ENCODE peak calls at places on chromosomes 11 and 22, in ten cellular contexts. L is prostate gland; Q is body of pancreas; H is colonic mucosa; U is tibial artery; C is naive thymus-derived CD4-positive, alpha-beta T cell; P is endodermal cell; Y is cardiac muscle cell; S is IMR-90; X is keratinocyte. I is an unnamed sample.

GRCh38 chr22:45170001-45170466 is 6.3 kb downstream of the NUP50 start:
- DNase-seq in L (no peak), Q (no peak), H (no peak), U (no peak), C (no peak), P (no peak), Y (no peak), S (peak; percentile 44), X (no peak), I (no peak)

GRCh38 chr11:111469200-111469599 is 43.0 kb downstream of the BTG4 start:
- DNase-seq in L (no peak), Q (no peak), H (no peak), U (no peak), C (no peak), P (no peak), Y (no peak), S (peak; percentile 45), X (no peak), I (no peak)

GRCh38 chr11:46668480-46669085 is 31.8 kb downstream of the ARHGAP1 start:
- DNase-seq in L (no peak), Q (no peak), H (no peak), U (peak; percentile 12), C (no peak), P (no peak), Y (no peak), S (no peak), X (no peak), I (no peak)

GRCh38 chr11:32920570-32920969 is 28.0 kb downstream of the QSER1 start:
- DNase-seq in L (no peak), Q (no peak), H (no peak), U (no peak), C (no peak), P (no peak), Y (no peak), S (no peak), X (no peak), I (no peak)

GRCh38 chr11:42806191-42806590 is 505.6 kb upstream of the API5 start:
- DNase-seq in L (no peak), Q (no peak), H (no peak), U (no peak), C (no peak), P (no peak), Y (no peak), S (no peak), X (no peak), I (no peak)

GRCh38 chr22:38467904-38468760 is at the start of gene KDELR3:
- DNase-seq in L (peak; percentile 46), Q (peak; percentile 61), H (peak; percentile 72), U (peak; percentile 39), C (no peak), P (peak; percentile 74), Y (peak; percentile 61), S (peak; percentile 71), X (peak; percentile 11), I (peak; percentile 85)

GRCh38 chr11:65434057-65434666 is 11.6 kb downstream of the NEAT1 start:
- DNase-seq in L (peak; percentile 15), Q (no peak), H (no peak), U (no peak), C (no peak), P (peak; percentile 11), Y (no peak), S (peak; percentile 34), X (no peak), I (no peak)

GRCh38 chr11:94958118-94958517 is 15.2 kb downstream of the CWC15 start:
- DNase-seq in L (no peak), Q (no peak), H (no peak), U (no peak), C (no peak), P (no peak), Y (no peak), S (peak; percentile 66), X (no peak), I (no peak)

GRCh38 chr11:27971256-27971655 is 136.7 kb downstream of the KIF18A start:
- DNase-seq in L (no peak), Q (no peak), H (no peak), U (no peak), C (no peak), P (no peak), Y (no peak), S (no peak), X (no peak), I (no peak)

GRCh38 chr11:8253566-8253965 is 10.1 kb downstream of the LMO1 start:
- DNase-seq in L (no peak), Q (no peak), H (no peak), U (peak; percentile 3), C (no peak), P (no peak), Y (no peak), S (no peak), X (no peak), I (no peak)

GRCh38 chr11:37905707-37906417 is 1307.8 kb upstream of the RAG2 start:
- DNase-seq in L (no peak), Q (peak; percentile 44), H (no peak), U (no peak), C (no peak), P (no peak), Y (no peak), S (no peak), X (no peak), I (peak; percentile 8)

GRCh38 chr22:46758867-46759290 is 3.6 kb upstream of the TBC1D22A start:
- DNase-seq in L (no peak), Q (peak; percentile 75), H (peak; percentile 86), U (no peak), C (no peak), P (peak; percentile 89), Y (peak; percentile 88), S (peak; percentile 63), X (peak; percentile 44), I (peak; percentile 52)

GRCh38 chr11:131773626-131774025 is 403.2 kb downstream of the NTM start:
- DNase-seq in L (no peak), Q (no peak), H (no peak), U (no peak), C (no peak), P (no peak), Y (no peak), S (peak; percentile 20), X (no peak), I (no peak)

GRCh38 chr22:31185056-31185455 is 25.1 kb downstream of the RNF185 start:
- DNase-seq in L (no peak), Q (no peak), H (no peak), U (no peak), C (no peak), P (no peak), Y (no peak), S (peak; percentile 62), X (no peak), I (no peak)

GRCh38 chr11:102928247-102928646 is 27.3 kb downstream of the MMP13 start:
- DNase-seq in L (no peak), Q (no peak), H (no peak), U (no peak), C (no peak), P (no peak), Y (no peak), S (no peak), X (no peak), I (no peak)

GRCh38 chr11:2714871-2715270 is 15.1 kb upstream of the KCNQ1OT1 start:
- DNase-seq in L (no peak), Q (no peak), H (no peak), U (no peak), C (no peak), P (no peak), Y (no peak), S (no peak), X (no peak), I (no peak)
- H3K36me3 ChIP-seq in L (no peaks in the 10 kb centered on the region), Q (no peaks in the 10 kb centered on the region), H (no peaks in the 10 kb centered on the region), U (no peaks in the 10 kb centered on the region), C (no peaks in the 10 kb centered on the region), P (no peaks in the 10 kb centered on the region), Y (no peaks in the 10 kb centered on the region), S (no peaks in the 10 kb centered on the region), X (no peaks in the 10 kb centered on the region), I (no peaks in the 10 kb centered on the region)

DNA sequence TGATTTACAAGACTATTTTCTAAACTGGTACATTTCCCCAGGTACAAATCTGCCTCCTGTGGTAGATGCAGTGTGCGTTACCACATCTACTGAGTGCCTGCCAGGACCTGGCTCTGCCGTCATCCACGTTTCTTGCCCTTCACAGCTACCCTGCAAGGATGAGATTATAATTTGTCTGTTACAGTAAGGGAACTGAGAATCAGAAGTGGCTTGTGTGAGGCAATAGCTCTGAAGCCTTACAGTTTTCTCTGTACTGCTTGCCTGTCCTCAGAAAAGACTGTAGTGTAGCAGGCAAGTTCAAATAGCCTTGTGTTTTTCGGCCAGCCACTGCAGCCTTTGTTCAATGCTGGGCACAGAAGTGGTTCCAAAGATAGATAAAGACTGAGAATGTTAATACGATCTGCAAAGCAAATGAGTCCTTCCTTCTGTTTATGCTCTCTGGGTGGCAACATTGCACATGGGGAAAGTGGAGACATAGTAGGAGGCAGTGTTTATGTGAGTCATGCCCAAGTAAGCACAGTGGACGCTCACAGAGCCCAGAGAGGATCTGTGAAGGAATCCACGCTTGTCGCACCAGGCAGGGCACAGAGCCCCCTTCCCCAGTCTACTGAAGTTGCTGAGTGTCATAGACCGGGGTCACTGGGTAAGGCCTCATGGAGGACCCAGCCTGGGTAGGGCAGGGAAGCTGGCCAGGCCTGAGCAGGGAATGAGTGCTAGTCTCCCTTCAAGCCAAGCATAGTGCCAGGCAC is 49.1 kb downstream of the MICAL2 start:
- DNase-seq in L (no peak), Q (no peak), H (no peak), U (peak; percentile 56), C (no peak), P (peak; percentile 33), Y (peak; percentile 57), S (peak; percentile 97), X (no peak), I (no peak)
- H3K4me1 ChIP-seq in L (no peaks in the 10 kb centered on the region), Q (peaks cover 12% of the 10 kb centered on the region), H (peaks cover 31% of the 10 kb centered on the region), U (peaks cover 89% of the 10 kb centered on the region), C (peaks cover 15% of the 10 kb centered on the region), P (peaks cover 14% of the 10 kb centered on the region), Y (peaks cover 83% of the 10 kb centered on the region), S (peaks cover 53% of the 10 kb centered on the region), X (peaks cover 75% of the 10 kb centered on the region), I (peaks cover 63% of the 10 kb centered on the region)

GRCh38 chr11:19722702-19723101 is 10.1 kb downstream of the NAV2 start:
- DNase-seq in L (peak; percentile 36), Q (no peak), H (no peak), U (no peak), C (no peak), P (no peak), Y (no peak), S (peak; percentile 36), X (no peak), I (no peak)
- H3K4me3 ChIP-seq in L (no peak overlapping the region), Q (no peak overlapping the region), H (no peak overlapping the region), U (no peak overlapping the region), C (no peak overlapping the region), P (no peak overlapping the region), Y (no peak overlapping the region), S (no peak overlapping the region), X (no peak overlapping the region), I (no peak overlapping the region)

DNA sequence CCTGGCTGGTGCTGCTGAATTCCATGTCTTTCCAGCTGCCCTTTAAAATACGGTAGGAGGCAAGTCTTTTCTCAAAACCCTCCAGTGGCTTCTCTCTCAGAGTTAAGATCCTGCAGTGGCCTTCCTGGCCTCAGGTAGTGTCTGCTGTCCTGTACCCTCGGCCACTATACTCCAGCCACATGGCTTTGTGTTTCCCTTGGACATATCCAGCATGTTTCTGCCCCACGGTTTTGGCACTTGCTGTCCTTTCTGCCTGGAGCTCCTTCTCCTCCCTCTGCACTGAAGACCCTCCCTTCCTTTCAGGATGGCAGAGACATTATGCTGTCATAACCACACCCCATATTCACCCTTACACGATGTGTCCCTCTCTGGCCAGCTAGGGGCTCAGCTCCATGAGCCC is 76.5 kb upstream of the B3GAT1 start:
- DNase-seq in L (no peak), Q (no peak), H (no peak), U (no peak), C (no peak), P (peak; percentile 24), Y (no peak), S (no peak), X (no peak), I (no peak)
- H3K36me3 ChIP-seq in L (no peaks in the 10 kb centered on the region), Q (no peaks in the 10 kb centered on the region), H (no peaks in the 10 kb centered on the region), U (no peaks in the 10 kb centered on the region), C (no peaks in the 10 kb centered on the region), P (no peaks in the 10 kb centered on the region), Y (no peaks in the 10 kb centered on the region), S (no peaks in the 10 kb centered on the region), X (no peaks in the 10 kb centered on the region), I (no peaks in the 10 kb centered on the region)

I was measured in mucosa of descending colon.